ENCODE peak calls at places on chromosome 15, in five cellular contexts. J is neuronal stem cell, C is IMR-90, H is mesendoderm, O is H9. F is an unnamed sample.

GRCh38 chr15:99973351-99973750 is 240.1 kb upstream of the LYSMD4 start:
- DNase-seq in J (no peak), C (no peak), H (no peak), O (no peak), F (no peak)

GRCh38 chr15:29618586-29618985 is 203.7 kb downstream of the TJP1 start:
- DNase-seq in J (no peak), C (no peak), H (no peak), O (no peak), F (no peak)

GRCh38 chr15:74302821-74303359 is 64.6 kb downstream of the CYP11A1 start:
- DNase-seq in J (no peak), C (no peak), H (peak; percentile 77), O (peak; percentile 85), F (no peak)

GRCh38 chr15:72042054-72042453 is 75.9 kb downstream of the MYO9A start:
- DNase-seq in J (no peak), C (no peak), H (no peak), O (no peak), F (no peak)

GRCh38 chr15:64305261-64305660 is 50.7 kb downstream of the CSNK1G1 start:
- DNase-seq in J (no peak), C (peak; percentile 22), H (no peak), O (no peak), F (no peak)

GRCh38 chr15:47571241-47571640 is 146.1 kb upstream of the SEMA6D start:
- DNase-seq in J (no peak), C (no peak), H (no peak), O (no peak), F (no peak)

GRCh38 chr15:53658827-53659226 is 100.6 kb downstream of the WDR72 start:
- DNase-seq in J (no peak), C (no peak), H (no peak), O (no peak), F (no peak)

GRCh38 chr15:88029696-88030095 is 226.8 kb downstream of the NTRK3 start:
- DNase-seq in J (peak; percentile 18), C (no peak), H (no peak), O (no peak), F (no peak)

GRCh38 chr15:101088311-101088710 is 163.5 kb downstream of the CHSY1 start:
- DNase-seq in J (no peak), C (no peak), H (no peak), O (no peak), F (no peak)

GRCh38 chr15:48566669-48567068 is 78.8 kb downstream of the FBN1 start:
- DNase-seq in J (no peak), C (peak; percentile 65), H (no peak), O (no peak), F (peak; percentile 62)

GRCh38 chr15:79172801-79173460 is 82.4 kb upstream of the RASGRF1 start:
- DNase-seq in J (no peak), C (no peak), H (no peak), O (peak; percentile 24), F (no peak)

GRCh38 chr15:85667491-85668424 is 127.0 kb downstream of the KLHL25 start:
- DNase-seq in J (no peak), C (peak; percentile 99), H (peak; percentile 66), O (no peak), F (peak; percentile 100)

GRCh38 chr15:95174880-95175279 is 943.5 kb downstream of the MCTP2 start:
- DNase-seq in J (no peak), C (no peak), H (no peak), O (no peak), F (peak; percentile 3)

GRCh38 chr15:57444877-57445513 is 68.7 kb downstream of the CGNL1 start:
- DNase-seq in J (no peak), C (no peak), H (peak; percentile 84), O (no peak), F (peak; percentile 34)

GRCh38 chr15:35071071-35071470 is 14.0 kb downstream of the NANOGP8 start:
- DNase-seq in J (no peak), C (no peak), H (no peak), O (no peak), F (no peak)

GRCh38 chr15:44726568-44727461 is 9.5 kb upstream of the TRIM69 start:
- DNase-seq in J (no peak), C (peak; percentile 94), H (peak; percentile 89), O (peak; percentile 53), F (peak; percentile 96)

GRCh38 chr15:64452988-64453688 is 7.2 kb upstream of the ZNF609 start:
- DNase-seq in J (no peak), C (peak; percentile 33), H (no peak), O (no peak), F (no peak)

GRCh38 chr15:68583321-68583720 is 4.5 kb downstream of the CORO2B start:
- DNase-seq in J (no peak), C (no peak), H (no peak), O (no peak), F (no peak)

GRCh38 chr15:98889930-98890695 is 117.5 kb downstream of the PGPEP1L start:
- DNase-seq in J (no peak), C (peak; percentile 95), H (peak; percentile 70), O (no peak), F (peak; percentile 95)

GRCh38 chr15:100919481-100920405 is 586 bp downstream of the LRRK1 start:
- DNase-seq in J (no peak), C (peak; percentile 19), H (no peak), O (no peak), F (peak; percentile 36)

GRCh38 chr15:63943829-63944680 is 102.2 kb downstream of the DAPK2 start:
- DNase-seq in J (no peak), C (no peak), H (no peak), O (peak; percentile 12), F (no peak)

GRCh38 chr15:43376017-43376705 is 5.3 kb downstream of the TUBGCP4 start:
- DNase-seq in J (peak; percentile 17), C (peak; percentile 39), H (peak; percentile 46), O (peak; percentile 40), F (peak; percentile 45)

GRCh38 chr15:68366314-68366713 is 65.6 kb downstream of the ITGA11 start:
- DNase-seq in J (no peak), C (no peak), H (peak; percentile 55), O (peak; percentile 52), F (no peak)

GRCh38 chr15:56832125-56832524 is 86.3 kb upstream of the TCF12 start:
- DNase-seq in J (no peak), C (no peak), H (no peak), O (no peak), F (no peak)

GRCh38 chr15:68295430-68295829 is 17.9 kb downstream of the FEM1B start:
- DNase-seq in J (no peak), C (no peak), H (no peak), O (no peak), F (no peak)

GRCh38 chr15:41894791-41895463 is 1.1 kb upstream of the SPTBN5 start:
- DNase-seq in J (no peak), C (peak; percentile 78), H (peak; percentile 49), O (peak; percentile 58), F (peak; percentile 88)

GRCh38 chr15:88803920-88804247 is 648 bp downstream of the ACAN start:
- DNase-seq in J (no peak), C (no peak), H (no peak), O (no peak), F (no peak)

GRCh38 chr15:25171856-25172687 is 217.3 kb downstream of the SNRPN start:
- DNase-seq in J (no peak), C (no peak), H (no peak), O (peak; percentile 14), F (no peak)

GRCh38 chr15:59166601-59167265 is 39.9 kb upstream of the LDHAL6B start:
- DNase-seq in J (no peak), C (no peak), H (no peak), O (no peak), F (no peak)
- H2AK5ac ChIP-seq in J (no peak overlapping the region), C (peak overlapping the region; percentile 94), H (no peak overlapping the region), O (no peak overlapping the region), F (peak overlapping the region; percentile 51)

GRCh38 chr15:83911345-83911744 is 257.4 kb downstream of the ADAMTSL3 start:
- DNase-seq in J (no peak), C (no peak), H (no peak), O (no peak), F (no peak)
- H2BK15ac ChIP-seq in J (no peak overlapping the region), C (no peak overlapping the region), H (no peak overlapping the region), O (no peak overlapping the region), F (no peak overlapping the region)

DNA sequence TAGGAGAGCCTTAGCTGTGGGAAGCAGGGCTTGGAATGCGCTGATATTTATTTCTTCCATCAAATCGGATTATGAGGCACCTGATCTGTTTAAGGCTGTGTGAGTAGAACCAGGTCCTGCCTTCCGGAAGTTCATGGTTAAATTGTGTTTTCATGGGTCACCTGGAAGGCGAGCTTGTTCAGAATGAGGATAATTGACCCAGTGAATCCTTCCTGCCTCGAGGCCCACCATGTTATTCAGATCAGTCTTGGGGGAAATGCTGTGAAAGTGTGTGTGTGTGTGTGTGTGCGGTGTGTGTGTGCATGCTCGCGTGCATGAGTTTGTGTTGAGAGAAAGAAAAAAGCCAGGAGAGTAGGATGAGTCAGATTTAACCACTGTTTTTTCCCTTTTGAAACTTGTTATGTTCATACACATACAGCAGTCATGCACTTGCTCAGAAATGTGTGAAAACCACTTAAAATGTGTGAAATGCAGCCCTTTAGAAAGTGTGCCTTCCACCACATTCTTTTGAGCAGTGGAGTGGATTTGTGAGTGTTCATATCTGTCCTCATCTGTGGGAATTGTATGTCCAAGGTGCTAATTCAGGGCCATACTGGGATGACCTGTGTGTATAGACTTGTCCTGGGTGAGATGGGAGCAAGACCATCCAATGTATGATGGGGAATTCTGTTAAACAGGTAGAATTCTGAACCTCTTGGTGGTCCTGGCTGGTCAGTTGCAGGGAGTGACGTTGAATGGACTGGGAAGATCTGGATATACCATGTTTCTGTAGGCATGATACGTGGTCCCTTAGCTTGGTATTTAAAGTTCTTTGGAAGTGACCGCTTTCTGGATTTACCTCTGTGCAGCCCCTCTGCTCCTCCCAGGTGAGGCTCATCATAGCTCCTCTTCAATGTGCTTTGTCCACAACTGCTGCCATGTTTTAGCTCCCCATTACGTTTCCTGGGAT is 36.9 kb downstream of the SMAD3 start:
- DNase-seq in J (no peak), C (peak; percentile 87), H (no peak), O (no peak), F (peak; percentile 93)
- H2AK5ac ChIP-seq in J (no peak overlapping the region), C (peak overlapping the region; percentile 90), H (no peak overlapping the region), O (no peak overlapping the region), F (peak overlapping the region; percentile 54)

GRCh38 chr15:77525411-77525811 is 104.7 kb downstream of the HMG20A start:
- DNase-seq in J (no peak), C (no peak), H (peak; percentile 90), O (no peak), F (no peak)

GRCh38 chr15:77525907-77526581 is 105.4 kb downstream of the HMG20A start:
- DNase-seq in J (no peak), C (no peak), H (no peak), O (no peak), F (no peak)

GRCh38 chr15:77527164-77527778 is 105.4 kb downstream of the LINGO1 start:
- DNase-seq in J (no peak), C (peak; percentile 79), H (peak; percentile 92), O (peak; percentile 76), F (peak; percentile 93)

GRCh38 chr15:77527831-77528231 is 104.9 kb downstream of the LINGO1 start:
- DNase-seq in J (no peak), C (no peak), H (no peak), O (no peak), F (peak; percentile 59)

DNA sequence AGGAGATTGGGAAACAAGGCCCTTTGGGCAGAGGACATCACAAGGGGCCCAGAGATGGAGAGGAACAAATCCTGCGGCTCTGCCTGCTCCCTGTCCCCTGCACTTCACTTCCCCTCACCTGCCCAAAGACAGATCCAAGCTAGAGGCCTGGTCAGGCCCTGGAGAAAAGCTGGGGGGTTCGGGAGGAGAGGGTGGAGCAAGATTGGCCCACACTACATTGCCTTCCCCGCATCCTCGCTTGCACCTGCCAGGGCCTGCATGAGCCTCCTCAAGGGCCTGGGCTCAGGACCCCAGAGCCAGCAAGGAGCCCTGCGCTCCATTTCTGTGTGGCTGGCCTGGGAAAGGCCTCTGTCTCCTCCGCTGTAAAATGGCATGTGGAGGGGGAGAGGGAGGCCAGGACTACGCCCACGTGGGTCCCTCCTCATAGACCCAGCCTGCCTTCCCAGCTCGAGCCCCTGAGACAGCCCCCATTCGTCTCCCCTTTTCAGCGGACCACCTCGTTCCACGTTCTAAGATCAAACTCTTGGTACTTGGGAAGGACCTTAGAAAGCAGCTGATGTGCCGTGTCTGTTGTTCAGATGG is 106.0 kb downstream of the HMG20A start:
- DNase-seq in J (no peak), C (no peak), H (no peak), O (no peak), F (no peak)
- H2BK15ac ChIP-seq in J (peak overlapping the region; percentile 5), C (peak overlapping the region; percentile 69), H (no peak overlapping the region), O (no peak overlapping the region), F (peak overlapping the region; percentile 70)

F was measured in mesenchymal stem cell.